ENCODE peak calls at places on chromosomes 2 and 18, in nine cellular contexts. One of them, this sample, is unnamed.

GRCh38 chr2:10830641-10831386 is 18.2 kb upstream of the PDIA6 start:
- DNase-seq in lower lobe of right lung: no peak
- DNase-seq in ovary: no peak
- DNase-seq in psoas muscle: no peak
- DNase-seq in fibroblast of lung: no peak
- DNase-seq in right lobe of liver: no peak
- DNase-seq in endodermal cell: no peak
- DNase-seq in brain microvascular endothelial cell: no peak
- DNase-seq in CD8-positive, alpha-beta T cell: no peak
- DNase-seq in this sample: no peak

GRCh38 chr2:129909648-129910418 is 69.6 kb upstream of the RAB6C start:
- DNase-seq in psoas muscle: no peak
- DNase-seq in right lobe of liver: no peak
- DNase-seq in brain microvascular endothelial cell: no peak
- DNase-seq in ovary: no peak
- DNase-seq in CD8-positive, alpha-beta T cell: no peak
- DNase-seq in endodermal cell: peak; percentile 34
- DNase-seq in fibroblast of lung: no peak
- DNase-seq in lower lobe of right lung: no peak
- DNase-seq in this sample: no peak

GRCh38 chr2:234249006-234249405 is 198.5 kb downstream of the SPP2 start:
- DNase-seq in lower lobe of right lung: no peak
- DNase-seq in psoas muscle: no peak
- DNase-seq in right lobe of liver: no peak
- DNase-seq in endodermal cell: no peak
- DNase-seq in CD8-positive, alpha-beta T cell: no peak
- DNase-seq in ovary: no peak
- DNase-seq in brain microvascular endothelial cell: no peak
- DNase-seq in fibroblast of lung: no peak
- DNase-seq in this sample: no peak

GRCh38 chr18:22728481-22729105 is 204.5 kb upstream of the RBBP8 start:
- DNase-seq in CD8-positive, alpha-beta T cell: no peak
- DNase-seq in ovary: no peak
- DNase-seq in endodermal cell: no peak
- DNase-seq in lower lobe of right lung: no peak
- DNase-seq in brain microvascular endothelial cell: no peak
- DNase-seq in psoas muscle: no peak
- DNase-seq in fibroblast of lung: peak; percentile 43
- DNase-seq in right lobe of liver: no peak
- DNase-seq in this sample: no peak

GRCh38 chr2:148594216-148594615 is 50.3 kb upstream of the EPC2 start:
- DNase-seq in CD8-positive, alpha-beta T cell: no peak
- DNase-seq in right lobe of liver: no peak
- DNase-seq in brain microvascular endothelial cell: no peak
- DNase-seq in ovary: no peak
- DNase-seq in psoas muscle: no peak
- DNase-seq in endodermal cell: no peak
- DNase-seq in lower lobe of right lung: no peak
- DNase-seq in fibroblast of lung: no peak
- DNase-seq in this sample: no peak

GRCh38 chr2:2613279-2614199 is 282.5 kb upstream of the MYT1L start:
- DNase-seq in endodermal cell: peak; percentile 98
- DNase-seq in lower lobe of right lung: peak; percentile 93
- DNase-seq in right lobe of liver: peak; percentile 85
- DNase-seq in ovary: peak; percentile 91
- DNase-seq in psoas muscle: peak; percentile 89
- DNase-seq in CD8-positive, alpha-beta T cell: peak; percentile 93
- DNase-seq in brain microvascular endothelial cell: peak; percentile 92
- DNase-seq in fibroblast of lung: peak; percentile 82
- DNase-seq in this sample: peak; percentile 27

GRCh38 chr18:8162797-8163196 is 446.4 kb upstream of the RAB12 start:
- DNase-seq in brain microvascular endothelial cell: no peak
- DNase-seq in right lobe of liver: no peak
- DNase-seq in CD8-positive, alpha-beta T cell: no peak
- DNase-seq in endodermal cell: no peak
- DNase-seq in ovary: no peak
- DNase-seq in lower lobe of right lung: no peak
- DNase-seq in fibroblast of lung: no peak
- DNase-seq in psoas muscle: no peak
- DNase-seq in this sample: no peak

GRCh38 chr18:58013241-58014211 is 30.5 kb upstream of the NEDD4L start:
- DNase-seq in psoas muscle: no peak
- DNase-seq in fibroblast of lung: peak; percentile 16
- DNase-seq in right lobe of liver: peak; percentile 48
- DNase-seq in CD8-positive, alpha-beta T cell: no peak
- DNase-seq in lower lobe of right lung: no peak
- DNase-seq in ovary: no peak
- DNase-seq in endodermal cell: no peak
- DNase-seq in brain microvascular endothelial cell: peak; percentile 11
- DNase-seq in this sample: no peak

GRCh38 chr2:180882959-180883358 is 97.4 kb upstream of the UBE2E3 start:
- DNase-seq in brain microvascular endothelial cell: no peak
- DNase-seq in endodermal cell: no peak
- DNase-seq in psoas muscle: no peak
- DNase-seq in CD8-positive, alpha-beta T cell: no peak
- DNase-seq in lower lobe of right lung: no peak
- DNase-seq in ovary: no peak
- DNase-seq in right lobe of liver: no peak
- DNase-seq in fibroblast of lung: no peak
- DNase-seq in this sample: no peak

GRCh38 chr2:157056200-157056676 is 201.3 kb upstream of the GALNT5 start:
- DNase-seq in psoas muscle: no peak
- DNase-seq in fibroblast of lung: peak; percentile 86
- DNase-seq in endodermal cell: no peak
- DNase-seq in CD8-positive, alpha-beta T cell: no peak
- DNase-seq in right lobe of liver: no peak
- DNase-seq in lower lobe of right lung: no peak
- DNase-seq in brain microvascular endothelial cell: peak; percentile 64
- DNase-seq in ovary: no peak
- DNase-seq in this sample: no peak

GRCh38 chr18:21241224-21242131 is 554 bp upstream of the GREB1L start:
- DNase-seq in lower lobe of right lung: no peak
- DNase-seq in ovary: peak; percentile 78
- DNase-seq in CD8-positive, alpha-beta T cell: no peak
- DNase-seq in fibroblast of lung: no peak
- DNase-seq in right lobe of liver: peak; percentile 92
- DNase-seq in brain microvascular endothelial cell: no peak
- DNase-seq in psoas muscle: peak; percentile 21
- DNase-seq in endodermal cell: peak; percentile 69
- DNase-seq in this sample: no peak
- H3K27me3 ChIP-seq in lower lobe of right lung: peaks cover 47% of the 10 kb centered on the region
- H3K27me3 ChIP-seq in ovary: no peaks in the 10 kb centered on the region
- H3K27me3 ChIP-seq in CD8-positive, alpha-beta T cell: no peaks in the 10 kb centered on the region
- H3K27me3 ChIP-seq in fibroblast of lung: peaks cover 31% of the 10 kb centered on the region
- H3K27me3 ChIP-seq in right lobe of liver: no peaks in the 10 kb centered on the region
- H3K27me3 ChIP-seq in brain microvascular endothelial cell: peaks cover 41% of the 10 kb centered on the region
- H3K27me3 ChIP-seq in psoas muscle: no peaks in the 10 kb centered on the region
- H3K27me3 ChIP-seq in endodermal cell: peaks cover 97% of the 10 kb centered on the region
- H3K27me3 ChIP-seq in this sample: peaks cover 77% of the 10 kb centered on the region

GRCh38 chr2:150476809-150477302 is 10.6 kb downstream of the RND3 start:
- DNase-seq in endodermal cell: no peak
- DNase-seq in brain microvascular endothelial cell: no peak
- DNase-seq in right lobe of liver: no peak
- DNase-seq in fibroblast of lung: no peak
- DNase-seq in ovary: no peak
- DNase-seq in psoas muscle: no peak
- DNase-seq in lower lobe of right lung: no peak
- DNase-seq in CD8-positive, alpha-beta T cell: no peak
- DNase-seq in this sample: no peak

GRCh38 chr2:150474326-150475074 is 13.0 kb downstream of the RND3 start:
- DNase-seq in right lobe of liver: no peak
- DNase-seq in lower lobe of right lung: no peak
- DNase-seq in ovary: no peak
- DNase-seq in fibroblast of lung: no peak
- DNase-seq in CD8-positive, alpha-beta T cell: no peak
- DNase-seq in brain microvascular endothelial cell: no peak
- DNase-seq in psoas muscle: no peak
- DNase-seq in endodermal cell: no peak
- DNase-seq in this sample: no peak

GRCh38 chr2:150477347-150477746 is 10.1 kb downstream of the RND3 start:
- DNase-seq in lower lobe of right lung: no peak
- DNase-seq in psoas muscle: no peak
- DNase-seq in CD8-positive, alpha-beta T cell: no peak
- DNase-seq in endodermal cell: no peak
- DNase-seq in ovary: no peak
- DNase-seq in right lobe of liver: peak; percentile 52
- DNase-seq in fibroblast of lung: peak; percentile 62
- DNase-seq in brain microvascular endothelial cell: no peak
- DNase-seq in this sample: no peak

GRCh38 chr2:150476213-150476740 is 11.2 kb downstream of the RND3 start:
- DNase-seq in right lobe of liver: no peak
- DNase-seq in CD8-positive, alpha-beta T cell: no peak
- DNase-seq in brain microvascular endothelial cell: no peak
- DNase-seq in fibroblast of lung: no peak
- DNase-seq in lower lobe of right lung: no peak
- DNase-seq in endodermal cell: no peak
- DNase-seq in psoas muscle: no peak
- DNase-seq in ovary: no peak
- DNase-seq in this sample: no peak

GRCh38 chr2:150475479-150476212 is 11.8 kb downstream of the RND3 start:
- DNase-seq in right lobe of liver: no peak
- DNase-seq in ovary: no peak
- DNase-seq in brain microvascular endothelial cell: no peak
- DNase-seq in psoas muscle: no peak
- DNase-seq in lower lobe of right lung: no peak
- DNase-seq in fibroblast of lung: no peak
- DNase-seq in CD8-positive, alpha-beta T cell: no peak
- DNase-seq in endodermal cell: no peak
- DNase-seq in this sample: no peak
- H3K27ac ChIP-seq in right lobe of liver: peak overlapping the region; percentile 79
- H3K27ac ChIP-seq in ovary: no peak overlapping the region
- H3K27ac ChIP-seq in brain microvascular endothelial cell: peak overlapping the region; percentile 86
- H3K27ac ChIP-seq in psoas muscle: peak overlapping the region; percentile 55
- H3K27ac ChIP-seq in lower lobe of right lung: peak overlapping the region; percentile 50
- H3K27ac ChIP-seq in fibroblast of lung: peak overlapping the region; percentile 53
- H3K27ac ChIP-seq in CD8-positive, alpha-beta T cell: no peak overlapping the region
- H3K27ac ChIP-seq in endodermal cell: no peak overlapping the region
- H3K27ac ChIP-seq in this sample: peak overlapping the region; percentile 78

DNA sequence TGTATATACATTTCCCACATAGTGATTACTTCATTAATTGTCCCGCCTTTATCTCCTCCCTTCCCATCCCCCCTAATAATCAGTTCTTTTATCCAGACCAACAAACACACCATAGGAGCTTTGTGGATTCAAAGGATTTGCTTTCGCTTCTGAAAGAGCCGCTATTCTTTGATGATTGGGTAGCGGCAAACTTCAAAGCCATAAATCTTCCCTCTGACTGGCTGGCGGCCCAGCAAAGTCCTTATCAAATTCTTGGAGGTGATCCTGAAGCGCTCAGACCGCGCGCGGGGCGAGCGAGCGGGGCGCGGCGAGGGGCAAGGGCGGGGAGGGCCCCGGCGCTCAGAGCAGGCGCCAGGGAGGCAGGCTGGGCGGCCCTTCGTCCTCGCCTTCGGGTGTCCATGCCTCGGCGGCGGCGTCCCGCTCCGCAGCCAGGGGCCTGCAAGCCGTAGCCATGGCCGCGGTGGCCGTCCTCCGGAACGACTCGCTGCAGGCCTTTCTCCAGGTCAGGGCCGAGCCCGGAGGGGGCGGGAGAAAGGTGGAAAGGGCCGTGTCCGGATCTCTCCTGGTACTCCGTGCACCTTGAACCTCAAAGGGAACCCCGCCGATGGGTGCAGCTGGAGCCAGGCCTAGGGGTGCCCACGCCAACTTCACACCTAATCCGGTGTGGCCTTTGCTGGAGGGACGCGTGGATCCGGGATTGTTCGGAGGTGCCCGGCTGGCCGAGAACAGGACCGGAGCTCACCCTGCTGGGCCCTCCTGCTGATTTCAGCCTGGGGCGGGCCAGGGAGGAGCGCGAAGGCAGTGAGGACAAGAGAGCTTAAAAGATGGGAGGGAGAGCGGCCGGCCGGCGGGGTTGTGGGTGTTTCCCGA is at the start of gene SP5:
- DNase-seq in fibroblast of lung: peak; percentile 57
- DNase-seq in endodermal cell: peak; percentile 97
- DNase-seq in CD8-positive, alpha-beta T cell: peak; percentile 32
- DNase-seq in right lobe of liver: peak; percentile 79
- DNase-seq in ovary: peak; percentile 68
- DNase-seq in brain microvascular endothelial cell: peak; percentile 20
- DNase-seq in psoas muscle: peak; percentile 31
- DNase-seq in lower lobe of right lung: peak; percentile 79
- DNase-seq in this sample: no peak
- H3K27me3 ChIP-seq in fibroblast of lung: peaks cover 66% of the 10 kb centered on the region
- H3K27me3 ChIP-seq in endodermal cell: peaks cover 39% of the 10 kb centered on the region
- H3K27me3 ChIP-seq in CD8-positive, alpha-beta T cell: peaks cover 47% of the 10 kb centered on the region
- H3K27me3 ChIP-seq in right lobe of liver: no peaks in the 10 kb centered on the region
- H3K27me3 ChIP-seq in ovary: no peaks in the 10 kb centered on the region
- H3K27me3 ChIP-seq in brain microvascular endothelial cell: peaks cover 91% of the 10 kb centered on the region
- H3K27me3 ChIP-seq in psoas muscle: peaks cover 32% of the 10 kb centered on the region
- H3K27me3 ChIP-seq in lower lobe of right lung: peaks cover 76% of the 10 kb centered on the region
- H3K27me3 ChIP-seq in this sample: peaks cover 28% of the 10 kb centered on the region

GRCh38 chr2:207139551-207139950 is 26.2 kb downstream of the KLF7 start:
- DNase-seq in psoas muscle: no peak
- DNase-seq in fibroblast of lung: no peak
- DNase-seq in CD8-positive, alpha-beta T cell: no peak
- DNase-seq in lower lobe of right lung: no peak
- DNase-seq in brain microvascular endothelial cell: no peak
- DNase-seq in endodermal cell: no peak
- DNase-seq in ovary: no peak
- DNase-seq in right lobe of liver: no peak
- DNase-seq in this sample: no peak
- H3K27ac ChIP-seq in psoas muscle: no peak overlapping the region
- H3K27ac ChIP-seq in fibroblast of lung: no peak overlapping the region
- H3K27ac ChIP-seq in CD8-positive, alpha-beta T cell: no peak overlapping the region
- H3K27ac ChIP-seq in lower lobe of right lung: peak overlapping the region; percentile 85
- H3K27ac ChIP-seq in brain microvascular endothelial cell: no peak overlapping the region
- H3K27ac ChIP-seq in endodermal cell: no peak overlapping the region
- H3K27ac ChIP-seq in ovary: no peak overlapping the region
- H3K27ac ChIP-seq in right lobe of liver: no peak overlapping the region
- H3K27ac ChIP-seq in this sample: no peak overlapping the region

GRCh38 chr2:151931030-151931611 is 102.9 kb upstream of the ARL5A start:
- DNase-seq in psoas muscle: no peak
- DNase-seq in brain microvascular endothelial cell: no peak
- DNase-seq in CD8-positive, alpha-beta T cell: no peak
- DNase-seq in endodermal cell: no peak
- DNase-seq in ovary: no peak
- DNase-seq in right lobe of liver: no peak
- DNase-seq in fibroblast of lung: no peak
- DNase-seq in lower lobe of right lung: no peak
- DNase-seq in this sample: no peak
- H3K27me3 ChIP-seq in psoas muscle: no peaks in the 10 kb centered on the region
- H3K27me3 ChIP-seq in brain microvascular endothelial cell: no peaks in the 10 kb centered on the region
- H3K27me3 ChIP-seq in CD8-positive, alpha-beta T cell: no peaks in the 10 kb centered on the region
- H3K27me3 ChIP-seq in endodermal cell: peaks cover 2% of the 10 kb centered on the region
- H3K27me3 ChIP-seq in ovary: no peaks in the 10 kb centered on the region
- H3K27me3 ChIP-seq in right lobe of liver: no peaks in the 10 kb centered on the region
- H3K27me3 ChIP-seq in fibroblast of lung: no peaks in the 10 kb centered on the region
- H3K27me3 ChIP-seq in lower lobe of right lung: no peaks in the 10 kb centered on the region
- H3K27me3 ChIP-seq in this sample: no peaks in the 10 kb centered on the region

This sample was measured in esophagus squamous epithelium.